ENCODE peak calls at places on chromosomes 12 and 14, in four cellular contexts. H is IMR-90, X is left lung, Q is suprapubic skin. R is an unnamed sample. For H3K9me3 and H3K4me1, the result is how much of the 10 kb centered on the place peaks cover.

GRCh38 chr12:87667378-87667777 is 361.8 kb downstream of the C12orf50 start:
- DNase-seq in Q (no peak), X (no peak), H (peak), R (no peak)

GRCh38 chr12:125140918-125141573 is 75.8 kb downstream of the AACS start:
- DNase-seq in Q (no peak), H (peak), X (no peak), R (no peak)

GRCh38 chr12:21912318-21912717 is 28.9 kb downstream of the ABCC9 start:
- DNase-seq in X (no peak), Q (no peak), H (peak), R (no peak)

GRCh38 chr12:57241556-57242310 is 9.3 kb downstream of the STAC3 start:
- DNase-seq in H (no peak), X (no peak), Q (no peak), R (peak)

GRCh38 chr12:22047495-22047894 is 1.5 kb downstream of the CMAS start:
- DNase-seq in Q (no peak), X (no peak), H (no peak), R (no peak)

GRCh38 chr12:26030371-26030770 is 71.9 kb downstream of the RASSF8 start:
- DNase-seq in Q (no peak), H (no peak), X (no peak), R (no peak)

GRCh38 chr12:57270966-57271470 is 20.0 kb upstream of the STAC3 start:
- DNase-seq in X (no peak), H (no peak), Q (no peak), R (no peak)

GRCh38 chr12:106048016-106048415 is 90.7 kb downstream of the NUAK1 start:
- DNase-seq in X (no peak), H (no peak), Q (no peak), R (no peak)

GRCh38 chr12:80222261-80222660 is 122.9 kb downstream of the OTOGL start:
- DNase-seq in H (peak), X (no peak), Q (no peak), R (no peak)

GRCh38 chr14:100211893-100212292 is 27.1 kb upstream of the YY1 start:
- DNase-seq in X (peak), H (no peak), Q (no peak), R (no peak)

GRCh38 chr12:106416273-106416672 is 58.7 kb downstream of the POLR3B start:
- DNase-seq in Q (no peak), H (no peak), X (no peak), R (no peak)

GRCh38 chr12:6821674-6822433 is at the start of gene GPR162:
- DNase-seq in H (peak), Q (no peak), X (peak), R (peak)

GRCh38 chr12:3913278-3913677 is 40.1 kb upstream of the PARP11 start:
- DNase-seq in H (no peak), Q (no peak), X (no peak), R (no peak)

GRCh38 chr12:106114084-106115068 is 24.4 kb downstream of the NUAK1 start:
- DNase-seq in H (peak), X (no peak), Q (no peak), R (no peak)

GRCh38 chr14:68580676-68581075 is 212.2 kb downstream of the ZFP36L1 start:
- DNase-seq in X (peak), H (no peak), Q (no peak), R (no peak)

GRCh38 chr12:111446044-111446581 is 40.4 kb downstream of the SH2B3 start:
- DNase-seq in H (peak), Q (peak), X (no peak), R (peak)

GRCh38 chr12:53340398-53340797 is 4.2 kb upstream of the SP7 start:
- DNase-seq in H (no peak), Q (no peak), X (no peak), R (no peak)

GRCh38 chr14:24673534-24674203 is 39.7 kb upstream of the GZMB start:
- DNase-seq in Q (no peak), X (no peak), H (no peak), R (no peak)

GRCh38 chr12:69880566-69880965 is 55.5 kb downstream of the MYRFL start:
- DNase-seq in Q (no peak), H (peak), X (no peak), R (no peak)

GRCh38 chr12:89889051-89889450 is 180.4 kb upstream of the ATP2B1 start:
- DNase-seq in X (no peak), Q (no peak), H (peak), R (no peak)

GRCh38 chr14:76509291-76509690 is 133.4 kb downstream of the ESRRB start:
- DNase-seq in H (no peak), Q (no peak), X (no peak), R (no peak)

GRCh38 chr12:112275836-112276235 is 106.4 kb downstream of the HECTD4 start:
- DNase-seq in H (no peak), X (no peak), Q (no peak), R (no peak)

GRCh38 chr14:34359423-34360120 is 102.5 kb downstream of the SPTSSA start:
- DNase-seq in Q (no peak), H (no peak), X (no peak), R (no peak)

GRCh38 chr14:87483651-87484260 is 509.2 kb downstream of the GALC start:
- DNase-seq in H (peak), Q (no peak), X (no peak), R (no peak)

GRCh38 chr12:100186071-100186470 is 14.5 kb upstream of the ACTR6 start:
- DNase-seq in X (no peak), Q (no peak), H (no peak), R (no peak)
- H3K4me3 ChIP-seq in X (no peak), Q (no peak), H (no peak), R (no peak)

DNA sequence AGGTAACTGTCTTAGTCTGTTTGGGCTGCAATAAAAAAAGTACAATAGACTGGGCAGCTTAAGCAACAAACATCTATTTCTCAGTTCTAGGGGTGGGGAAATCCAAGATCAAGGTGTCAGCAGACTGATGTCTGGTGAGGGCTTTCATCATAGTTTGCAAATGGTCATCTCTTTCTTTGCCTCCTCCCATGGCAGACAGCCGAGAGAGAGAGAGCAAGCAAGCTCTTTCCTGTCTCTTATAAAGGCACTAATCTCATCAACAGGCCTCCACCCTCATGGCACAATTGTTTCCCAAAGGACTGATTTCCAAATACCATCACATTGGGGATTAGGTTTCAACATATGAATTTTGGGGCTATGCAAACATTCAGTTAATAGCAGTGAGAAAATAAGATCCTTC is 445.6 kb upstream of the FLRT2 start:
- DNase-seq in Q (no peak), H (no peak), X (no peak), R (no peak)
- H3K9me3 ChIP-seq in Q (under half), H (under half), X (under half), R (under half)

DNA sequence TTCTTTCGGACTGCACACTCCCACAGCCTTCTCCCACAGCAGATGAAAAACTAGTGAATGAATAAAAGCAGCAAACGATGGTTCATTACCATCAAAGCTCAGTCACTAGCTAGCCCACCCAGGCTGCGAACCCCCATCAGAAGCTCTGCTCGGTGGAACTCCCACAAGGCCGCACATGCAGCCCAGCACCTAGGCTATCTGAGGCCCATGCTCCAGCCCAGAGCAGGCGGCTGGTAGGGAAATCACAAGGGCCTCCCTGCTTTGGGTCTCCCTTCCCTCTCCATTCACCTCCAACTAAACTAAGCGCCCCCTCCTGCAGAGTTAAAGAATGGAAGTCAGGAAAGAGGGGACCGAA is 69.1 kb downstream of the ITPK1 start:
- DNase-seq in H (no peak), X (no peak), Q (no peak), R (no peak)
- H3K4me1 ChIP-seq in H (under half), X (half or more), Q (under half), R (under half)

DNA sequence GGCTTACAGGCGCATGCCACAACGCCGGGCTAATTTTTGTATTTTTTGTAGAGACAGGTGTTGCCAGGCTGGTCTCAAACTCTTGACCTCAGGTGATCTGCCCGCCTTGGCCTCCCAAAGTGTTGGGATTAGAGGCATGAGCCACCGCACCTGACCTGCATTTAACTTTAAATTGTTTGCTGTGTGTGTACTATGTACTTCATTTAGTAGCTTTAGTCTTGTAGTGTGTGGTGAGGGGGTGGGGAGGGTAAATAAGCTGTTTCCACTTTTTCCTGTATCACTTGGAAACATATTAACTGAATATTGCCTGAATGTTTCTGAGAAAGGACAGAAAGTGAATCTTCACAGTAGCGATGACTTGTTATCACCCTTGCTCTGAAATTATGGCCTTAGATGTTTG is 8.5 kb downstream of the DLST start:
- DNase-seq in H (no peak), Q (no peak), X (no peak), R (no peak)
- H3K4me3 ChIP-seq in H (no peak), Q (no peak), X (no peak), R (no peak)

DNA sequence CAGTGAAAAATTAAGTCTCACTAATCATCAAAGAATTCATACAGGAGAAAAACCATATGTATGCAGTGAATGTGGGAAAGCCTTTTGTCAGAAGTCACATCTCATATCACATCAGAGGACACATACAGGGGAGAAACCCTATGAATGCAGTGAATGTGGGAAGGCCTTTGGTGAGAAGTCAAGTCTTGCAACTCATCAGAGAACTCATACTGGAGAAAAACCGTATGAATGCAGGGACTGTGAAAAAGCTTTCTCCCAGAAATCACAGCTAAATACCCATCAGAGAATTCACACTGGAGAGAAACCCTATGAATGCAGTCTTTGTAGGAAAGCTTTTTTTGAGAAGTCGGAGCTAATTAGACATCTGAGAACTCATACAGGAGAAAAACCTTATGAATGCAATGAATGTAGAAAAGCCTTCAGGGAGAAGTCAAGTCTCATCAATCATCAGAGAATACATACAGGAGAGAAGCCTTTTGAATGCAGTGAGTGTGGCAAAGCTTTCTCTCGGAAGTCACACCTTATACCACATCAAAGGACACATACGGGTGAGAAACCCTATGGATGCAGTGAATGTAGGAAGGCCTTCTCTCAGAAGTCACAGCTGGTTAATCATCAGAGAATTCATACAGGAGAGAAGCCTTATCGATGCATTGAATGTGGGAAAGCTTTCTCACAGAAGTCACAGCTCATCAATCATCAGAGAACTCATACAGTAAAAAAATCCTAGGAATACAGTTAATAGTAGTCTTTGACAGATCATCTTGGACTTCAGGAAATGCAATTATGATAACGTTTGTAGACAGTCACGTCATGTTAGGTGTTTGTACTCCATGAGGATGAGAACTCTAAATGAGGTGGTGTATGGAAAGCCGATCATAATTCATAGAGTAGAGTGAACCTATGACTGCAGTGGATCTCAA is 21.2 kb downstream of the ZNF84 start:
- DNase-seq in Q (no peak), X (no peak), H (peak), R (no peak)
- H3K9me3 ChIP-seq in Q (half or more), X (half or more), H (half or more), R (under half)